ENCODE peak calls at places on chromosome 4, in ten cellular contexts. W is stimulated activated CD8-positive, alpha-beta memory T cell treated with anti-CD3 and anti-CD28 coated beads, Interleukin-12 subunit alpha, Interleukin-12 subunit beta, amount 100 ng/mL, for 4 hours; Z is KBM-7; P is SK-N-DZ; T is ELR; I is activated CD4-positive, CD25-positive, alpha-beta regulatory T cell treated with anti-CD3 and anti-CD28 coated beads, Interleukin-2, amount 50 U/mL, for 72 hours; V is hypothalamus; N is HEK293T; A is mucosa of descending colon; S is GM12891. Y is an unnamed sample.
A peak's percentile ranks its signal among the peaks of the same experiment; 100 is the strongest.

GRCh38 chr4:8015512-8015911 is 75.9 kb upstream of the AFAP1 start:
- DNase-seq in W (no peak), Z (no peak), P (no peak), T (peak; percentile 41), I (no peak), V (peak; percentile 15), N (peak; percentile 53), A (no peak), S (no peak), Y (peak; percentile 43)

GRCh38 chr4:155094421-155094820 is 114.0 kb upstream of the NPY2R start:
- DNase-seq in W (no peak), Z (no peak), P (no peak), T (peak; percentile 31), I (no peak), V (no peak), N (no peak), A (no peak), S (no peak), Y (peak; percentile 72)

GRCh38 chr4:128630881-128631280 is 178.6 kb upstream of the JADE1 start:
- DNase-seq in W (no peak), Z (no peak), P (no peak), T (no peak), I (no peak), V (no peak), N (no peak), A (no peak), S (no peak), Y (no peak)

GRCh38 chr4:147678796-147679549 is 5.0 kb downstream of the PRMT9 start:
- DNase-seq in W (no peak), Z (no peak), P (no peak), T (no peak), I (no peak), V (no peak), N (no peak), A (no peak), S (no peak), Y (no peak)

GRCh38 chr4:153341575-153342090 is 2.9 kb upstream of the MND1 start:
- DNase-seq in W (no peak), Z (peak; percentile 85), P (no peak), T (peak; percentile 79), I (no peak), V (no peak), N (no peak), A (no peak), S (no peak), Y (peak; percentile 15)

GRCh38 chr4:170990989-170991589 is 822.1 kb upstream of the GALNTL6 start:
- DNase-seq in W (no peak), Z (peak; percentile 77), P (peak; percentile 52), T (peak; percentile 47), I (no peak), V (no peak), N (peak; percentile 42), A (no peak), S (no peak), Y (peak; percentile 71)

GRCh38 chr4:138334346-138335016 is 92.3 kb upstream of the SLC7A11 start:
- DNase-seq in W (no peak), Z (no peak), P (no peak), T (no peak), I (no peak), V (no peak), N (no peak), A (peak; percentile 32), S (no peak), Y (no peak)

GRCh38 chr4:170001688-170002267 is 24.4 kb downstream of the MFAP3L start:
- DNase-seq in W (no peak), Z (no peak), P (peak; percentile 39), T (no peak), I (no peak), V (no peak), N (no peak), A (no peak), S (no peak), Y (no peak)

GRCh38 chr4:83107636-83108035 is 6.9 kb downstream of the PLAC8 start:
- DNase-seq in W (no peak), Z (no peak), P (no peak), T (no peak), I (no peak), V (no peak), N (no peak), A (no peak), S (no peak), Y (no peak)

GRCh38 chr4:54189140-54189539 is 40.0 kb upstream of the PDGFRA start:
- DNase-seq in W (no peak), Z (no peak), P (no peak), T (no peak), I (no peak), V (no peak), N (no peak), A (no peak), S (no peak), Y (peak; percentile 52)

GRCh38 chr4:155426953-155427352 is 50.2 kb upstream of the MAP9 start:
- DNase-seq in W (no peak), Z (no peak), P (no peak), T (no peak), I (no peak), V (no peak), N (peak; percentile 52), A (no peak), S (no peak), Y (no peak)

GRCh38 chr4:125350736-125351135 is 36.0 kb downstream of the FAT4 start:
- DNase-seq in W (no peak), Z (no peak), P (no peak), T (no peak), I (no peak), V (no peak), N (no peak), A (no peak), S (no peak), Y (no peak)

GRCh38 chr4:15489551-15489950 is 19.9 kb downstream of the CC2D2A start:
- DNase-seq in W (no peak), Z (no peak), P (no peak), T (no peak), I (no peak), V (no peak), N (no peak), A (no peak), S (no peak), Y (peak; percentile 18)

GRCh38 chr4:55851885-55852284 is 1.6 kb upstream of the EXOC1 start:
- DNase-seq in W (no peak), Z (no peak), P (no peak), T (no peak), I (no peak), V (no peak), N (no peak), A (peak; percentile 23), S (no peak), Y (no peak)

GRCh38 chr4:7193040-7193958 is 961 bp downstream of the SORCS2 start:
- DNase-seq in W (no peak), Z (no peak), P (no peak), T (no peak), I (peak; percentile 29), V (peak; percentile 39), N (no peak), A (no peak), S (no peak), Y (peak; percentile 52)

GRCh38 chr4:55499495-55499894 is 47.2 kb downstream of the CLOCK start:
- DNase-seq in W (no peak), Z (no peak), P (no peak), T (no peak), I (no peak), V (no peak), N (peak; percentile 7), A (no peak), S (no peak), Y (no peak)

GRCh38 chr4:4499438-4500123 is 42.3 kb downstream of the STX18 start:
- DNase-seq in W (no peak), Z (no peak), P (no peak), T (no peak), I (no peak), V (no peak), N (no peak), A (no peak), S (no peak), Y (no peak)

GRCh38 chr4:109355835-109356234 is 53.4 kb upstream of the COL25A1 start:
- DNase-seq in W (no peak), Z (peak; percentile 35), P (no peak), T (no peak), I (no peak), V (no peak), N (no peak), A (no peak), S (no peak), Y (no peak)

GRCh38 chr4:124415206-124415605 is 297.3 kb downstream of the ANKRD50 start:
- DNase-seq in W (no peak), Z (no peak), P (no peak), T (peak; percentile 56), I (no peak), V (no peak), N (no peak), A (no peak), S (no peak), Y (peak; percentile 37)

GRCh38 chr4:15963568-15963967 is 593 bp upstream of the FGFBP2 start:
- DNase-seq in W (peak; percentile 29), Z (no peak), P (no peak), T (no peak), I (peak; percentile 44), V (no peak), N (no peak), A (no peak), S (peak; percentile 30), Y (no peak)

GRCh38 chr4:2059034-2059725 is at the start of gene NAT8L:
- DNase-seq in W (no peak), Z (peak; percentile 55), P (no peak), T (peak; percentile 28), I (no peak), V (peak; percentile 80), N (peak; percentile 80), A (no peak), S (no peak), Y (peak; percentile 60)

GRCh38 chr4:185711764-185712163 is 100.2 kb downstream of the SORBS2 start:
- DNase-seq in W (no peak), Z (no peak), P (no peak), T (peak; percentile 13), I (no peak), V (no peak), N (no peak), A (no peak), S (no peak), Y (peak; percentile 45)

GRCh38 chr4:26731342-26731741 is 129.3 kb upstream of the STIM2 start:
- DNase-seq in W (no peak), Z (no peak), P (no peak), T (peak; percentile 8), I (no peak), V (no peak), N (no peak), A (no peak), S (no peak), Y (peak; percentile 6)

GRCh38 chr4:7803992-7804758 is 135.5 kb downstream of the AFAP1 start:
- DNase-seq in W (peak; percentile 45), Z (peak; percentile 62), P (peak; percentile 62), T (peak; percentile 81), I (peak; percentile 82), V (peak; percentile 84), N (peak; percentile 86), A (peak; percentile 91), S (peak; percentile 71), Y (peak; percentile 93)

GRCh38 chr4:100288167-100288566 is 97.9 kb upstream of the DDIT4L start:
- DNase-seq in W (no peak), Z (no peak), P (no peak), T (peak; percentile 76), I (no peak), V (no peak), N (no peak), A (no peak), S (no peak), Y (no peak)

GRCh38 chr4:176894498-176894897 is 101.8 kb upstream of the VEGFC start:
- DNase-seq in W (no peak), Z (no peak), P (no peak), T (no peak), I (no peak), V (no peak), N (no peak), A (no peak), S (no peak), Y (no peak)

GRCh38 chr4:101081695-101082369 is 265.5 kb downstream of the PPP3CA start:
- DNase-seq in W (no peak), Z (no peak), P (no peak), T (no peak), I (no peak), V (no peak), N (no peak), A (no peak), S (no peak), Y (no peak)

GRCh38 chr4:163548481-163549243 is 54.2 kb downstream of the TMA16 start:
- DNase-seq in W (no peak), Z (peak; percentile 69), P (peak; percentile 47), T (peak; percentile 68), I (no peak), V (no peak), N (peak; percentile 38), A (no peak), S (no peak), Y (peak; percentile 82)